ENCODE peak calls at places on chromosomes 12 and 14, in seven cellular contexts. One of them, this sample, is unnamed.

GRCh38 chr14:42563313-42563712 is 956.6 kb downstream of the LRFN5 start:
- DNase-seq in IMR-90: no peak
- DNase-seq in sigmoid colon: no peak
- DNase-seq in mucosa of descending colon: no peak
- DNase-seq in spleen: no peak
- DNase-seq in psoas muscle: no peak
- DNase-seq in fibroblast of lung: no peak
- DNase-seq in this sample: no peak

GRCh38 chr14:30194769-30195168 is 267.1 kb upstream of the PRKD1 start:
- DNase-seq in IMR-90: peak; percentile 91
- DNase-seq in sigmoid colon: no peak
- DNase-seq in mucosa of descending colon: no peak
- DNase-seq in spleen: no peak
- DNase-seq in psoas muscle: no peak
- DNase-seq in fibroblast of lung: peak; percentile 95
- DNase-seq in this sample: no peak

GRCh38 chr12:50934981-50935807 is 17.1 kb upstream of the HIGD1C start:
- DNase-seq in IMR-90: peak; percentile 67
- DNase-seq in sigmoid colon: no peak
- DNase-seq in mucosa of descending colon: no peak
- DNase-seq in spleen: no peak
- DNase-seq in psoas muscle: no peak
- DNase-seq in fibroblast of lung: peak; percentile 55
- DNase-seq in this sample: no peak

GRCh38 chr12:30687265-30687986 is 8.2 kb downstream of the IPO8 start:
- DNase-seq in IMR-90: peak; percentile 31
- DNase-seq in sigmoid colon: no peak
- DNase-seq in mucosa of descending colon: no peak
- DNase-seq in spleen: no peak
- DNase-seq in psoas muscle: no peak
- DNase-seq in fibroblast of lung: peak; percentile 54
- DNase-seq in this sample: no peak

GRCh38 chr12:70550180-70550577 is 87.0 kb downstream of the PTPRB start:
- DNase-seq in IMR-90: no peak
- DNase-seq in sigmoid colon: no peak
- DNase-seq in mucosa of descending colon: no peak
- DNase-seq in spleen: no peak
- DNase-seq in psoas muscle: no peak
- DNase-seq in fibroblast of lung: no peak
- DNase-seq in this sample: no peak

GRCh38 chr14:102949801-102950451 is 27.5 kb downstream of the AMN start:
- DNase-seq in IMR-90: peak; percentile 63
- DNase-seq in sigmoid colon: peak; percentile 78
- DNase-seq in mucosa of descending colon: no peak
- DNase-seq in spleen: no peak
- DNase-seq in psoas muscle: no peak
- DNase-seq in fibroblast of lung: peak; percentile 32
- DNase-seq in this sample: peak; percentile 28

GRCh38 chr12:98343002-98343567 is 172.3 kb upstream of the TMPO start:
- DNase-seq in IMR-90: no peak
- DNase-seq in sigmoid colon: no peak
- DNase-seq in mucosa of descending colon: no peak
- DNase-seq in spleen: no peak
- DNase-seq in psoas muscle: no peak
- DNase-seq in fibroblast of lung: no peak
- DNase-seq in this sample: no peak

GRCh38 chr14:20659813-20660395 is 18.4 kb upstream of the OR6S1 start:
- DNase-seq in IMR-90: no peak
- DNase-seq in sigmoid colon: no peak
- DNase-seq in mucosa of descending colon: no peak
- DNase-seq in spleen: peak; percentile 64
- DNase-seq in psoas muscle: no peak
- DNase-seq in fibroblast of lung: no peak
- DNase-seq in this sample: no peak

GRCh38 chr14:89388853-89389252 is 28.2 kb downstream of the FOXN3 start:
- DNase-seq in IMR-90: peak; percentile 43
- DNase-seq in sigmoid colon: peak; percentile 58
- DNase-seq in mucosa of descending colon: no peak
- DNase-seq in spleen: no peak
- DNase-seq in psoas muscle: no peak
- DNase-seq in fibroblast of lung: no peak
- DNase-seq in this sample: no peak

GRCh38 chr12:99553461-99553860 is 94.1 kb upstream of the GARIN6 start:
- DNase-seq in IMR-90: no peak
- DNase-seq in sigmoid colon: no peak
- DNase-seq in mucosa of descending colon: no peak
- DNase-seq in spleen: no peak
- DNase-seq in psoas muscle: no peak
- DNase-seq in fibroblast of lung: no peak
- DNase-seq in this sample: no peak

GRCh38 chr12:65200007-65200665 is 30.8 kb downstream of the LEMD3 start:
- DNase-seq in IMR-90: peak; percentile 13
- DNase-seq in sigmoid colon: no peak
- DNase-seq in mucosa of descending colon: no peak
- DNase-seq in spleen: no peak
- DNase-seq in psoas muscle: no peak
- DNase-seq in fibroblast of lung: peak; percentile 66
- DNase-seq in this sample: no peak

GRCh38 chr14:59190372-59190771 is 1.9 kb downstream of the DAAM1 start:
- DNase-seq in IMR-90: no peak
- DNase-seq in sigmoid colon: no peak
- DNase-seq in mucosa of descending colon: peak; percentile 18
- DNase-seq in spleen: no peak
- DNase-seq in psoas muscle: no peak
- DNase-seq in fibroblast of lung: no peak
- DNase-seq in this sample: no peak

GRCh38 chr12:53479314-53479713 is 19.9 kb downstream of the MAP3K12 start:
- DNase-seq in IMR-90: no peak
- DNase-seq in sigmoid colon: peak; percentile 39
- DNase-seq in mucosa of descending colon: no peak
- DNase-seq in spleen: no peak
- DNase-seq in psoas muscle: no peak
- DNase-seq in fibroblast of lung: no peak
- DNase-seq in this sample: no peak

GRCh38 chr14:68695326-68695768 is 97.5 kb downstream of the ZFP36L1 start:
- DNase-seq in IMR-90: peak; percentile 100
- DNase-seq in sigmoid colon: peak; percentile 77
- DNase-seq in mucosa of descending colon: no peak
- DNase-seq in spleen: no peak
- DNase-seq in psoas muscle: peak; percentile 63
- DNase-seq in fibroblast of lung: peak; percentile 100
- DNase-seq in this sample: peak; percentile 41

GRCh38 chr12:105474672-105475071 is 144.2 kb downstream of the C12orf75 start:
- DNase-seq in IMR-90: peak; percentile 22
- DNase-seq in sigmoid colon: no peak
- DNase-seq in mucosa of descending colon: no peak
- DNase-seq in spleen: no peak
- DNase-seq in psoas muscle: no peak
- DNase-seq in fibroblast of lung: peak; percentile 45
- DNase-seq in this sample: no peak

GRCh38 chr12:121803861-121804416 is at the start of gene SETD1B:
- DNase-seq in IMR-90: peak; percentile 44
- DNase-seq in sigmoid colon: peak; percentile 85
- DNase-seq in mucosa of descending colon: peak; percentile 66
- DNase-seq in spleen: peak; percentile 91
- DNase-seq in psoas muscle: peak; percentile 58
- DNase-seq in fibroblast of lung: peak; percentile 70
- DNase-seq in this sample: no peak

GRCh38 chr12:7016958-7017571 is 1.2 kb downstream of the LPCAT3 start:
- DNase-seq in IMR-90: no peak
- DNase-seq in sigmoid colon: no peak
- DNase-seq in mucosa of descending colon: peak; percentile 23
- DNase-seq in spleen: no peak
- DNase-seq in psoas muscle: no peak
- DNase-seq in fibroblast of lung: no peak
- DNase-seq in this sample: no peak

GRCh38 chr14:34199585-34199984 is 248.7 kb upstream of the EGLN3 start:
- DNase-seq in IMR-90: peak; percentile 46
- DNase-seq in sigmoid colon: no peak
- DNase-seq in mucosa of descending colon: no peak
- DNase-seq in spleen: no peak
- DNase-seq in psoas muscle: no peak
- DNase-seq in fibroblast of lung: peak; percentile 99
- DNase-seq in this sample: no peak

GRCh38 chr12:47817272-47818006 is 2.3 kb downstream of the HDAC7 start:
- DNase-seq in IMR-90: no peak
- DNase-seq in sigmoid colon: peak; percentile 73
- DNase-seq in mucosa of descending colon: no peak
- DNase-seq in spleen: peak; percentile 71
- DNase-seq in psoas muscle: no peak
- DNase-seq in fibroblast of lung: no peak
- DNase-seq in this sample: no peak

GRCh38 chr12:47814539-47815170 is 5.0 kb downstream of the HDAC7 start:
- DNase-seq in IMR-90: no peak
- DNase-seq in sigmoid colon: no peak
- DNase-seq in mucosa of descending colon: no peak
- DNase-seq in spleen: no peak
- DNase-seq in psoas muscle: no peak
- DNase-seq in fibroblast of lung: no peak
- DNase-seq in this sample: no peak

GRCh38 chr12:47818382-47818700 is 1.4 kb downstream of the HDAC7 start:
- DNase-seq in IMR-90: peak; percentile 43
- DNase-seq in sigmoid colon: no peak
- DNase-seq in mucosa of descending colon: no peak
- DNase-seq in spleen: no peak
- DNase-seq in psoas muscle: no peak
- DNase-seq in fibroblast of lung: no peak
- DNase-seq in this sample: no peak

GRCh38 chr12:47818007-47818376 is 1.7 kb downstream of the HDAC7 start:
- DNase-seq in IMR-90: no peak
- DNase-seq in sigmoid colon: no peak
- DNase-seq in mucosa of descending colon: no peak
- DNase-seq in spleen: peak; percentile 74
- DNase-seq in psoas muscle: no peak
- DNase-seq in fibroblast of lung: no peak
- DNase-seq in this sample: no peak

DNA sequence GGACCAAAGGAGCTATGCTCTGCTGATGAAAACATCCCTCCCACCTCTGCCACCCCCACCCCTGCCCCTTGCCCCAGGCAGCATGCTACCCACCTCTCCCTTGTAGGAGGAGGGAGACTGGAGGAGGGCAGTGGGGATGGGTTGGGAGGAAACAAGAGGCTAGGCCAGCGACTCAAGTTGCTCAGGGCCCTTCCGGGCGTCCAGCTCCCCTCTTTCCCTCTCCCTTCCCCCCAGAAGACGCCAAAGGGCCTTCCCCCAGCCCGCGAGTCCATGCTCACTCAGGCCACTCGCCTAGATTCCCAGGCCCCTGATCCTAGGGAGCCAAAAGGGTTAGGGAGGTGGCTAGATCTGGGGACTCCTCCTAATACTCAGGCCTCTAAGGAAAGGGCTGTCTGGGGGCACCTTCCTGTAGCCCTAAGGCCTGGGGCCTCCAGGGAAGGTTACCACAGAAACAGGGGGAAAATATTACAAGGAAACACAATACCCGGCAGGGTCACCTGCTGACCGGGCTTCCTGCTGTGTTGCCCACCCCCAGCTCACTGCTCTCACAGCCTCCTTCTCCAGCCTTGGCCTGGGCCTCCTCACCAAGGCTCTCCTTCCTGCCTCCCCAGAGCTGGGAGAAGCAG is 2.9 kb downstream of the HDAC7 start:
- DNase-seq in IMR-90: no peak
- DNase-seq in sigmoid colon: peak; percentile 75
- DNase-seq in mucosa of descending colon: no peak
- DNase-seq in spleen: peak; percentile 79
- DNase-seq in psoas muscle: no peak
- DNase-seq in fibroblast of lung: no peak
- DNase-seq in this sample: no peak
- H3K4me1 ChIP-seq in IMR-90: peaks cover 55% of the 10 kb centered on the region
- H3K4me1 ChIP-seq in sigmoid colon: peaks cover 86% of the 10 kb centered on the region
- H3K4me1 ChIP-seq in mucosa of descending colon: peaks cover 37% of the 10 kb centered on the region
- H3K4me1 ChIP-seq in spleen: peaks cover 88% of the 10 kb centered on the region
- H3K4me1 ChIP-seq in psoas muscle: peaks cover 48% of the 10 kb centered on the region
- H3K4me1 ChIP-seq in fibroblast of lung: peaks cover 59% of the 10 kb centered on the region
- H3K4me1 ChIP-seq in this sample: peaks cover 79% of the 10 kb centered on the region

GRCh38 chr12:124492879-124493808 is 74.3 kb downstream of the NCOR2 start:
- DNase-seq in IMR-90: no peak
- DNase-seq in sigmoid colon: no peak
- DNase-seq in mucosa of descending colon: no peak
- DNase-seq in spleen: peak; percentile 76
- DNase-seq in psoas muscle: no peak
- DNase-seq in fibroblast of lung: no peak
- DNase-seq in this sample: no peak
- TF ChIP-seq CTCF in IMR-90: no peak
- TF ChIP-seq CTCF in sigmoid colon: no peak
- TF ChIP-seq CTCF in mucosa of descending colon: no peak
- TF ChIP-seq CTCF in spleen: no peak
- TF ChIP-seq CTCF in psoas muscle: no peak
- TF ChIP-seq CTCF in fibroblast of lung: no peak
- TF ChIP-seq CTCF in this sample: no peak

GRCh38 chr12:49878021-49878420 is 25.7 kb downstream of the FAIM2 start:
- DNase-seq in IMR-90: no peak
- DNase-seq in sigmoid colon: no peak
- DNase-seq in mucosa of descending colon: no peak
- DNase-seq in spleen: no peak
- DNase-seq in psoas muscle: no peak
- DNase-seq in fibroblast of lung: no peak
- DNase-seq in this sample: no peak
- H3K4me1 ChIP-seq in IMR-90: peaks cover 4% of the 10 kb centered on the region
- H3K4me1 ChIP-seq in sigmoid colon: no peaks in the 10 kb centered on the region
- H3K4me1 ChIP-seq in mucosa of descending colon: no peaks in the 10 kb centered on the region
- H3K4me1 ChIP-seq in spleen: no peaks in the 10 kb centered on the region
- H3K4me1 ChIP-seq in psoas muscle: no peaks in the 10 kb centered on the region
- H3K4me1 ChIP-seq in fibroblast of lung: no peaks in the 10 kb centered on the region
- H3K4me1 ChIP-seq in this sample: no peaks in the 10 kb centered on the region

GRCh38 chr12:27934278-27934677 is 38.3 kb downstream of the PTHLH start:
- DNase-seq in IMR-90: peak; percentile 53
- DNase-seq in sigmoid colon: no peak
- DNase-seq in mucosa of descending colon: no peak
- DNase-seq in spleen: no peak
- DNase-seq in psoas muscle: no peak
- DNase-seq in fibroblast of lung: no peak
- DNase-seq in this sample: no peak

GRCh38 chr12:27937768-27938167 is 34.8 kb downstream of the PTHLH start:
- DNase-seq in IMR-90: no peak
- DNase-seq in sigmoid colon: no peak
- DNase-seq in mucosa of descending colon: no peak
- DNase-seq in spleen: no peak
- DNase-seq in psoas muscle: no peak
- DNase-seq in fibroblast of lung: no peak
- DNase-seq in this sample: no peak

GRCh38 chr12:27940756-27941402 is 31.7 kb downstream of the PTHLH start:
- DNase-seq in IMR-90: peak; percentile 82
- DNase-seq in sigmoid colon: peak; percentile 79
- DNase-seq in mucosa of descending colon: peak; percentile 89
- DNase-seq in spleen: peak; percentile 77
- DNase-seq in psoas muscle: peak; percentile 56
- DNase-seq in fibroblast of lung: peak; percentile 67
- DNase-seq in this sample: peak; percentile 26

GRCh38 chr12:27940245-27940644 is 32.3 kb downstream of the PTHLH start:
- DNase-seq in IMR-90: no peak
- DNase-seq in sigmoid colon: no peak
- DNase-seq in mucosa of descending colon: no peak
- DNase-seq in spleen: no peak
- DNase-seq in psoas muscle: no peak
- DNase-seq in fibroblast of lung: no peak
- DNase-seq in this sample: no peak

DNA sequence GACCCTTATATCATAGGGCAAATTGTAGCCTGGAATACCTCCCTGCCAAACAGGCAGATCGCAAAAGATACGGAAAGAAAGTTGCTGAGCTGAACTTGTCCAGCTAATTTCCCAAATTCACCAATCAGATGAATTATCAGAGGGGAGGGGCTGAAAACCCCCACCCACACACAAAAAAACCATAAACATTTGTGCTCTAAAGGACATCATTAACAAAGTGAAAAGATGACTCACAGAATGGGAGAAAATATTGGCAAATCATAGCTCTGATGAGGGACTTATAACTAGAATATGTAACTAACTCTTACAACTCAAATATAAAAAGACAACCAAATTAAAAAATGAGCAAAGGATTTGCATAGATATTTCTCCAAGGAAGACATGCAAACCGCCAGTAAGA is 36.3 kb downstream of the PTHLH start:
- DNase-seq in IMR-90: peak; percentile 54
- DNase-seq in sigmoid colon: no peak
- DNase-seq in mucosa of descending colon: no peak
- DNase-seq in spleen: no peak
- DNase-seq in psoas muscle: no peak
- DNase-seq in fibroblast of lung: peak; percentile 36
- DNase-seq in this sample: no peak
- TF ChIP-seq CTCF in IMR-90: no peak
- TF ChIP-seq CTCF in sigmoid colon: no peak
- TF ChIP-seq CTCF in mucosa of descending colon: no peak
- TF ChIP-seq CTCF in spleen: no peak
- TF ChIP-seq CTCF in psoas muscle: no peak
- TF ChIP-seq CTCF in fibroblast of lung: peak; percentile 26
- TF ChIP-seq CTCF in this sample: no peak

This sample was measured in thoracic aorta.